ENCODE peak calls at places on chromosomes 16 and 17, in ten cellular contexts. X, K, Y, U, D, J, M, E, W and H are unnamed samples. For H3K27me3, the result is how much of the 10 kb centered on the place peaks cover.

GRCh38 chr17:63699638-63700527 is at the start of gene LIMD2:
- DNase-seq in X (no peak), K (peak), Y (peak), U (peak), D (peak), J (peak), M (peak), E (peak), W (peak), H (peak)

GRCh38 chr16:88700636-88701482 is 5.3 kb downstream of the RNF166 start:
- DNase-seq in X (no peak), K (peak), Y (no peak), U (peak), D (no peak), J (peak), M (peak), E (no peak), W (peak), H (peak)

GRCh38 chr16:71406724-71407123 is 35.1 kb downstream of the TLE7 start:
- DNase-seq in X (no peak), K (no peak), Y (no peak), U (no peak), D (no peak), J (no peak), M (no peak), E (no peak), W (no peak), H (no peak)

GRCh38 chr17:11805952-11806351 is 191.3 kb downstream of the ZNF18 start:
- DNase-seq in X (no peak), K (no peak), Y (no peak), U (no peak), D (no peak), J (no peak), M (no peak), E (no peak), W (no peak), H (no peak)

GRCh38 chr16:1158456-1159324 is 5.8 kb downstream of the CACNA1H start:
- DNase-seq in X (no peak), K (peak), Y (no peak), U (peak), D (peak), J (peak), M (no peak), E (no peak), W (peak), H (no peak)

GRCh38 chr17:75552847-75553552 is 27.5 kb downstream of the LLGL2 start:
- DNase-seq in X (peak), K (no peak), Y (peak), U (no peak), D (peak), J (no peak), M (no peak), E (peak), W (no peak), H (no peak)

GRCh38 chr17:40089085-40089895 is 11.1 kb downstream of the NR1D1 start:
- DNase-seq in X (no peak), K (no peak), Y (no peak), U (no peak), D (no peak), J (no peak), M (no peak), E (no peak), W (no peak), H (no peak)

GRCh38 chr16:55406651-55407050 is 72.3 kb upstream of the MMP2 start:
- DNase-seq in X (no peak), K (no peak), Y (no peak), U (no peak), D (no peak), J (no peak), M (no peak), E (no peak), W (no peak), H (no peak)

GRCh38 chr17:64025732-64026294 is 5.4 kb upstream of the ICAM2 start:
- DNase-seq in X (peak), K (peak), Y (peak), U (peak), D (peak), J (peak), M (peak), E (peak), W (peak), H (peak)

GRCh38 chr16:56226187-56226586 is 34.9 kb downstream of the GNAO1 start:
- DNase-seq in X (no peak), K (no peak), Y (no peak), U (no peak), D (no peak), J (no peak), M (no peak), E (no peak), W (no peak), H (no peak)

GRCh38 chr17:13353590-13353989 is 248.1 kb downstream of the HS3ST3A1 start:
- DNase-seq in X (no peak), K (peak), Y (no peak), U (no peak), D (no peak), J (peak), M (no peak), E (peak), W (no peak), H (no peak)

GRCh38 chr17:13337864-13338371 is 263.8 kb downstream of the HS3ST3A1 start:
- DNase-seq in X (no peak), K (peak), Y (no peak), U (peak), D (peak), J (peak), M (peak), E (peak), W (peak), H (peak)

GRCh38 chr16:28136751-28137434 is 73.4 kb upstream of the GSG1L start:
- DNase-seq in X (no peak), K (no peak), Y (no peak), U (no peak), D (no peak), J (no peak), M (no peak), E (no peak), W (no peak), H (no peak)

GRCh38 chr17:16924701-16925440 is 47.0 kb downstream of the TNFRSF13B start:
- DNase-seq in X (peak), K (no peak), Y (no peak), U (no peak), D (no peak), J (no peak), M (no peak), E (no peak), W (no peak), H (no peak)

GRCh38 chr16:15672514-15673167 is 22.6 kb downstream of the NDE1 start:
- DNase-seq in X (no peak), K (peak), Y (no peak), U (peak), D (peak), J (peak), M (peak), E (no peak), W (peak), H (peak)

GRCh38 chr16:73794936-73795335 is 501.7 kb upstream of the PSMD7 start:
- DNase-seq in X (no peak), K (no peak), Y (no peak), U (peak), D (no peak), J (peak), M (no peak), E (no peak), W (no peak), H (no peak)

GRCh38 chr16:73797115-73797514 is 499.5 kb upstream of the PSMD7 start:
- DNase-seq in X (no peak), K (no peak), Y (no peak), U (no peak), D (no peak), J (no peak), M (no peak), E (peak), W (no peak), H (no peak)

GRCh38 chr16:73793286-73793685 is 503.3 kb upstream of the PSMD7 start:
- DNase-seq in X (no peak), K (no peak), Y (no peak), U (no peak), D (no peak), J (no peak), M (no peak), E (no peak), W (no peak), H (no peak)

GRCh38 chr16:73792199-73793108 is 504.2 kb upstream of the PSMD7 start:
- DNase-seq in X (no peak), K (no peak), Y (no peak), U (no peak), D (no peak), J (no peak), M (no peak), E (no peak), W (no peak), H (no peak)
- H3K27me3 ChIP-seq in X (under half), K (under half), Y (under half), U (under half), D (under half), J (under half), M (under half), E (under half), W (under half), H (under half)

DNA sequence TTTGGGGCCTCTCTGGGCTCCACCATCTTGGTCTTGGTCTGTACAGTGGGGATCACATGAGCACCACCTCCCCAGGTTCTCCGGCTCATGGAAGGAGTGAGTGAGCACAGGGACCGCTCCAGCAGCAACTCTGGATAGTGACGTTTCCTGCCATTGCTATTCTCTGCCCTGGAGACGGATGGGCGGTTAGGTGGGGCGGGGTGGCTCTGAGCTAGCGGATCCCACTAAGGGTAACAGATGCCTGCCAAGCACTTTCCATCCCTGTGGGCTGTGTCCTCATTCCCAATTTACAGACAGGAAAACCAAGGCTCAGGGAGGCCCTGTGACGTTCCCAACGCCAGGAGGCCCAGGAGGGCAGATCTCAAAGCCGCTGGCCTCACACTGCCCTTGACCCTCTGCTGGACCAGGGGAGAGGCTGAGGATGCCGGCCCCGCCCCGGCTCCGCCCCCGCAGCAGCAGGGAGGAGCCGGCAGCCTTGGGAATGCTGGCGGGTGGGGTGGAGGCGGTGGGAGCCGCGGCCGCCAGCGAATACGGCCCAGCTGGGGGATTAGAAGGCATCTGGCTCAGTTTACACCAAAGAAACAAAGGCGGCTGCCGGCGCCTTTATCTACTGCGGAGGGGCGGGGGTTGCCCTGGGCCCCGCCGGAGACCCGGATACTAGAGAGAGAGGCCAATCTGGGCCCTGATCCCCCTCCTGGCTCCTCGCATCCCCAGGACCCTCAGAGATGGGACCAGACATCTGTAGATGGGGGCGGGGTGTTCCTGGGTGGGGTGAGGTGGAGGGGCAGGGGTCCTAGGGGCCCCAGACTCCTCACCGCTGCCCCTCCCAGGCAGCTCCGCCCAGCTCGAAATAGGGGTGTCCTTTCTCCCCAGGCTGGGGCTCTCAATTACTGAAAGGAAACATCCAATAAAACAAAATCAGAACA is 122.3 kb upstream of the CIBAR2 start:
- DNase-seq in X (no peak), K (peak), Y (peak), U (peak), D (peak), J (peak), M (no peak), E (peak), W (peak), H (peak)
- H3K27me3 ChIP-seq in X (under half), K (under half), Y (under half), U (under half), D (under half), J (under half), M (under half), E (under half), W (under half), H (under half)

GRCh38 chr17:81959362-81960129 is 1.4 kb downstream of the NOTUM start:
- DNase-seq in X (no peak), K (peak), Y (peak), U (peak), D (peak), J (peak), M (peak), E (peak), W (peak), H (peak)

GRCh38 chr17:81961087-81961514 is at the start of gene NOTUM:
- DNase-seq in X (no peak), K (peak), Y (no peak), U (peak), D (peak), J (no peak), M (peak), E (peak), W (no peak), H (no peak)

GRCh38 chr17:81962499-81963441 is 1.8 kb upstream of the NOTUM start:
- DNase-seq in X (no peak), K (no peak), Y (no peak), U (no peak), D (peak), J (no peak), M (no peak), E (no peak), W (no peak), H (no peak)

GRCh38 chr17:81960130-81960958 is 643 bp downstream of the NOTUM start:
- DNase-seq in X (no peak), K (no peak), Y (peak), U (no peak), D (peak), J (no peak), M (no peak), E (no peak), W (no peak), H (no peak)

DNA sequence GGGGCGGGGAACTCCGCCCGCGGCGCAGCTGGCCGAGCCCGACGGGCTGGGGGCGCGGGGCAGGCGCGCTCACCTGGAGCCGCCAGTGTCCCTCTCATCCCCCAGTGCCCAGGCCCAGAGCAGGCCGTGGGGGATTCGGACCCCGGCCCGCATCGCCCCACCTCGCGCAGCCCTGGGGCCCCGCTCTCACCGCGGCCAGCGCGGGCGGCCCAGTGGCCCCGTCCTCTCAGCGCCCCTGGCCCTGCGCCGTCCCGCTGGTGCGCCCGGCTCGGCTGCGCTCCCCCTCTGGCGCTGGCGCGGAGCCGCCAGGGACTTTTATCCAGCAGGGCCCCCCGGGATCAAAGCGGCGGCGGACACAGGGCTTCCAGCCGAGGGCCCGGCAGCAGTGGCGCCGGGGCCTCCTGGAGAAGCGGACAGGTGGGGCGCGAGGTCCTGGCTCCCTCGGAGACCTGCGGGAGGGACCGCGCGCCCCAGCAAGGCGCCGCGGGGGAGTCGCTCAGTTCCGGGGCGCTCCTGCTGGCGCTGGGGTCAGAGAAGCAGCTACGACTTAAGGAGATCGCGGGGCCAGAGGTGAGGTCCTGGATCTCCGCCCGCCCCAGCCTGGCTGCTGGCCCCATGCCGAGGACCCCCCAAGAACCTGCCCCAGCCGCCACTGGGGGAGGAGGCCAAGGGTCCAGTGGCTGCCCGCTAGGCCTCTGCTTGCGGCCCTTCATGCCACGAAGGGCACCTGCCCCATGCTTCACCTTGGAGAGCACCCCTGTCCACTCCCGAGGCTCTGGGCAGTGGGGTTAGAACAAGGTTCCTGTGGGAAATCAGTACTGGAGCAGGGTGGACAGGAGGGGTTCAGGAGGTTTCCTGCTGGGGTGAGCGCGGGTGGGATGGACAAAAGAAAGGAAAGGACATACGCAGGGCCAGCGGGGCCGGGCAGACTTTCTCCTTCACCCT is 839 bp upstream of the NOTUM start:
- DNase-seq in X (no peak), K (no peak), Y (no peak), U (no peak), D (peak), J (no peak), M (no peak), E (no peak), W (no peak), H (no peak)
- H3K27me3 ChIP-seq in X (under half), K (under half), Y (under half), U (under half), D (half or more), J (under half), M (under half), E (half or more), W (half or more), H (under half)

GRCh38 chr17:9006175-9006767 is 15.0 kb upstream of the NTN1 start:
- DNase-seq in X (no peak), K (no peak), Y (no peak), U (no peak), D (no peak), J (no peak), M (no peak), E (no peak), W (no peak), H (no peak)

GRCh38 chr17:9009096-9009495 is 12.2 kb upstream of the NTN1 start:
- DNase-seq in X (no peak), K (no peak), Y (no peak), U (no peak), D (no peak), J (no peak), M (no peak), E (no peak), W (no peak), H (no peak)

GRCh38 chr17:9009737-9010136 is 11.6 kb upstream of the NTN1 start:
- DNase-seq in X (no peak), K (no peak), Y (no peak), U (no peak), D (no peak), J (no peak), M (no peak), E (no peak), W (no peak), H (no peak)

GRCh38 chr17:9004961-9005285 is 16.4 kb upstream of the NTN1 start:
- DNase-seq in X (no peak), K (no peak), Y (no peak), U (no peak), D (no peak), J (no peak), M (no peak), E (no peak), W (no peak), H (no peak)

GRCh38 chr17:9007052-9007714 is 14.1 kb upstream of the NTN1 start:
- DNase-seq in X (no peak), K (no peak), Y (no peak), U (no peak), D (no peak), J (no peak), M (no peak), E (no peak), W (no peak), H (no peak)
- H3K27me3 ChIP-seq in X (under half), K (half or more), Y (under half), U (under half), D (half or more), J (under half), M (under half), E (half or more), W (under half), H (under half)

GRCh38 chr16:86471896-86472295 is 38.4 kb upstream of the FOXF1 start:
- DNase-seq in X (no peak), K (no peak), Y (no peak), U (no peak), D (no peak), J (no peak), M (no peak), E (no peak), W (no peak), H (no peak)
- H3K27me3 ChIP-seq in X (under half), K (under half), Y (under half), U (under half), D (under half), J (under half), M (half or more), E (under half), W (under half), H (under half)